ENCODE peak calls at places on chromosomes 1 and 21, in four cellular contexts. Z, P, E and C are unnamed samples.

GRCh38 chr1:14049965-14050364 is 350.0 kb downstream of the PRDM2 start:
- DNase-seq in Z (no peak), P (no peak), E (no peak), C (no peak)

GRCh38 chr21:32257952-32258785 is 20.7 kb downstream of the MIS18A start:
- DNase-seq in Z (peak), P (no peak), E (no peak), C (peak)

GRCh38 chr1:206911064-206911663 is 10.6 kb downstream of the FCMR start:
- DNase-seq in Z (no peak), P (no peak), E (no peak), C (peak)

GRCh38 chr21:37430184-37430821 is 63.7 kb downstream of the DYRK1A start:
- DNase-seq in Z (no peak), P (no peak), E (no peak), C (no peak)

GRCh38 chr1:220711086-220711809 is 21.1 kb downstream of the C1orf115 start:
- DNase-seq in Z (no peak), P (no peak), E (no peak), C (no peak)

GRCh38 chr1:184947497-184948256 is 26.6 kb downstream of the NIBAN1 start:
- DNase-seq in Z (no peak), P (no peak), E (no peak), C (no peak)

GRCh38 chr1:28241633-28242241 is 5.8 kb downstream of the ATP5IF1 start:
- DNase-seq in Z (no peak), P (no peak), E (no peak), C (no peak)

GRCh38 chr1:145964328-145965118 is at the start of the genes ANKRD34A and POLR3GL:
- DNase-seq in Z (peak), P (peak), E (peak), C (peak)

GRCh38 chr1:9629445-9630201 is 21.9 kb upstream of the PIK3CD start:
- DNase-seq in Z (peak), P (peak), E (peak), C (no peak)

GRCh38 chr1:200644021-200644420 is 23.5 kb upstream of the KIF14 start:
- DNase-seq in Z (no peak), P (no peak), E (no peak), C (no peak)

GRCh38 chr1:168234846-168235547 is 9.2 kb downstream of the SFT2D2 start:
- DNase-seq in Z (no peak), P (peak), E (peak), C (no peak)

GRCh38 chr21:44730028-44730395 is 18.6 kb upstream of the TSPEAR start:
- DNase-seq in Z (peak), P (no peak), E (no peak), C (no peak)